ENCODE peak calls at places on chromosomes 5 and 9, in four cellular contexts. One of them, this sample, is unnamed.
A peak's percentile ranks its signal among the peaks of the same experiment; 100 is the strongest.

GRCh38 chr9:135770771-135771170 is 68.8 kb downstream of the KCNT1 start:
- DNase-seq in M059J: no peak
- DNase-seq in stimulated activated naive B cell treated with anti-CD40 and anti-IgM and Interleukin-4, amounts not matched to agents 10 μg/mL and 1 μg/mL and 100 μg/mL, for 72 hours: no peak
- DNase-seq in activated T-helper 1 cell treated with anti-CD3 and anti-CD28 coated beads, Interleukin-12 subunit alpha, Interleukin-12 subunit beta, Interleukin-2, Interleukin-4 antibody, amounts not matched to agents 30 ng/mL and 10 ng/mL and 1 ng/mL, durations not matched to agents 14 hours and 24 hours and 36 hours: no peak
- DNase-seq in this sample: no peak

GRCh38 chr9:75852746-75853145 is 37.7 kb upstream of the PCSK5 start:
- DNase-seq in M059J: no peak
- DNase-seq in stimulated activated naive B cell treated with anti-CD40 and anti-IgM and Interleukin-4, amounts not matched to agents 10 μg/mL and 1 μg/mL and 100 μg/mL, for 72 hours: no peak
- DNase-seq in activated T-helper 1 cell treated with anti-CD3 and anti-CD28 coated beads, Interleukin-12 subunit alpha, Interleukin-12 subunit beta, Interleukin-2, Interleukin-4 antibody, amounts not matched to agents 30 ng/mL and 10 ng/mL and 1 ng/mL, durations not matched to agents 14 hours and 24 hours and 36 hours: no peak
- DNase-seq in this sample: no peak

GRCh38 chr5:92518318-92518913 is 1062.6 kb downstream of the NR2F1-AS1 start:
- DNase-seq in M059J: peak; percentile 67
- DNase-seq in stimulated activated naive B cell treated with anti-CD40 and anti-IgM and Interleukin-4, amounts not matched to agents 10 μg/mL and 1 μg/mL and 100 μg/mL, for 72 hours: no peak
- DNase-seq in activated T-helper 1 cell treated with anti-CD3 and anti-CD28 coated beads, Interleukin-12 subunit alpha, Interleukin-12 subunit beta, Interleukin-2, Interleukin-4 antibody, amounts not matched to agents 30 ng/mL and 10 ng/mL and 1 ng/mL, durations not matched to agents 14 hours and 24 hours and 36 hours: no peak
- DNase-seq in this sample: no peak

GRCh38 chr5:134911285-134912215 is 6.6 kb downstream of the PCBD2 start:
- DNase-seq in M059J: peak; percentile 35
- DNase-seq in stimulated activated naive B cell treated with anti-CD40 and anti-IgM and Interleukin-4, amounts not matched to agents 10 μg/mL and 1 μg/mL and 100 μg/mL, for 72 hours: no peak
- DNase-seq in activated T-helper 1 cell treated with anti-CD3 and anti-CD28 coated beads, Interleukin-12 subunit alpha, Interleukin-12 subunit beta, Interleukin-2, Interleukin-4 antibody, amounts not matched to agents 30 ng/mL and 10 ng/mL and 1 ng/mL, durations not matched to agents 14 hours and 24 hours and 36 hours: no peak
- DNase-seq in this sample: no peak

GRCh38 chr9:555493-555892 is 286.0 kb upstream of the DMRT1 start:
- DNase-seq in M059J: no peak
- DNase-seq in stimulated activated naive B cell treated with anti-CD40 and anti-IgM and Interleukin-4, amounts not matched to agents 10 μg/mL and 1 μg/mL and 100 μg/mL, for 72 hours: no peak
- DNase-seq in activated T-helper 1 cell treated with anti-CD3 and anti-CD28 coated beads, Interleukin-12 subunit alpha, Interleukin-12 subunit beta, Interleukin-2, Interleukin-4 antibody, amounts not matched to agents 30 ng/mL and 10 ng/mL and 1 ng/mL, durations not matched to agents 14 hours and 24 hours and 36 hours: no peak
- DNase-seq in this sample: no peak

GRCh38 chr9:137720571-137721110 is 101.8 kb downstream of the EHMT1 start:
- DNase-seq in M059J: no peak
- DNase-seq in stimulated activated naive B cell treated with anti-CD40 and anti-IgM and Interleukin-4, amounts not matched to agents 10 μg/mL and 1 μg/mL and 100 μg/mL, for 72 hours: no peak
- DNase-seq in activated T-helper 1 cell treated with anti-CD3 and anti-CD28 coated beads, Interleukin-12 subunit alpha, Interleukin-12 subunit beta, Interleukin-2, Interleukin-4 antibody, amounts not matched to agents 30 ng/mL and 10 ng/mL and 1 ng/mL, durations not matched to agents 14 hours and 24 hours and 36 hours: no peak
- DNase-seq in this sample: no peak

GRCh38 chr5:160959804-160960203 is 107.8 kb upstream of the ATP10B start:
- DNase-seq in M059J: peak; percentile 51
- DNase-seq in stimulated activated naive B cell treated with anti-CD40 and anti-IgM and Interleukin-4, amounts not matched to agents 10 μg/mL and 1 μg/mL and 100 μg/mL, for 72 hours: no peak
- DNase-seq in activated T-helper 1 cell treated with anti-CD3 and anti-CD28 coated beads, Interleukin-12 subunit alpha, Interleukin-12 subunit beta, Interleukin-2, Interleukin-4 antibody, amounts not matched to agents 30 ng/mL and 10 ng/mL and 1 ng/mL, durations not matched to agents 14 hours and 24 hours and 36 hours: no peak
- DNase-seq in this sample: no peak

GRCh38 chr9:26802921-26803320 is 89.7 kb downstream of the CAAP1 start:
- DNase-seq in M059J: no peak
- DNase-seq in stimulated activated naive B cell treated with anti-CD40 and anti-IgM and Interleukin-4, amounts not matched to agents 10 μg/mL and 1 μg/mL and 100 μg/mL, for 72 hours: no peak
- DNase-seq in activated T-helper 1 cell treated with anti-CD3 and anti-CD28 coated beads, Interleukin-12 subunit alpha, Interleukin-12 subunit beta, Interleukin-2, Interleukin-4 antibody, amounts not matched to agents 30 ng/mL and 10 ng/mL and 1 ng/mL, durations not matched to agents 14 hours and 24 hours and 36 hours: no peak
- DNase-seq in this sample: no peak

GRCh38 chr5:16695779-16696178 is 79.0 kb upstream of the RETREG1 start:
- DNase-seq in M059J: no peak
- DNase-seq in stimulated activated naive B cell treated with anti-CD40 and anti-IgM and Interleukin-4, amounts not matched to agents 10 μg/mL and 1 μg/mL and 100 μg/mL, for 72 hours: no peak
- DNase-seq in activated T-helper 1 cell treated with anti-CD3 and anti-CD28 coated beads, Interleukin-12 subunit alpha, Interleukin-12 subunit beta, Interleukin-2, Interleukin-4 antibody, amounts not matched to agents 30 ng/mL and 10 ng/mL and 1 ng/mL, durations not matched to agents 14 hours and 24 hours and 36 hours: no peak
- DNase-seq in this sample: no peak

GRCh38 chr9:3435732-3436131 is 90.1 kb downstream of the RFX3 start:
- DNase-seq in M059J: peak; percentile 22
- DNase-seq in stimulated activated naive B cell treated with anti-CD40 and anti-IgM and Interleukin-4, amounts not matched to agents 10 μg/mL and 1 μg/mL and 100 μg/mL, for 72 hours: no peak
- DNase-seq in activated T-helper 1 cell treated with anti-CD3 and anti-CD28 coated beads, Interleukin-12 subunit alpha, Interleukin-12 subunit beta, Interleukin-2, Interleukin-4 antibody, amounts not matched to agents 30 ng/mL and 10 ng/mL and 1 ng/mL, durations not matched to agents 14 hours and 24 hours and 36 hours: no peak
- DNase-seq in this sample: no peak

GRCh38 chr5:68196876-68197275 is 18.7 kb upstream of the PIK3R1 start:
- DNase-seq in M059J: no peak
- DNase-seq in stimulated activated naive B cell treated with anti-CD40 and anti-IgM and Interleukin-4, amounts not matched to agents 10 μg/mL and 1 μg/mL and 100 μg/mL, for 72 hours: peak; percentile 58
- DNase-seq in activated T-helper 1 cell treated with anti-CD3 and anti-CD28 coated beads, Interleukin-12 subunit alpha, Interleukin-12 subunit beta, Interleukin-2, Interleukin-4 antibody, amounts not matched to agents 30 ng/mL and 10 ng/mL and 1 ng/mL, durations not matched to agents 14 hours and 24 hours and 36 hours: no peak
- DNase-seq in this sample: no peak

GRCh38 chr5:132417010-132417439 is 47.5 kb downstream of the SLC22A5 start:
- DNase-seq in M059J: no peak
- DNase-seq in stimulated activated naive B cell treated with anti-CD40 and anti-IgM and Interleukin-4, amounts not matched to agents 10 μg/mL and 1 μg/mL and 100 μg/mL, for 72 hours: no peak
- DNase-seq in activated T-helper 1 cell treated with anti-CD3 and anti-CD28 coated beads, Interleukin-12 subunit alpha, Interleukin-12 subunit beta, Interleukin-2, Interleukin-4 antibody, amounts not matched to agents 30 ng/mL and 10 ng/mL and 1 ng/mL, durations not matched to agents 14 hours and 24 hours and 36 hours: no peak
- DNase-seq in this sample: no peak

GRCh38 chr5:169788168-169788567 is 151.1 kb downstream of the DOCK2 start:
- DNase-seq in M059J: peak; percentile 95
- DNase-seq in stimulated activated naive B cell treated with anti-CD40 and anti-IgM and Interleukin-4, amounts not matched to agents 10 μg/mL and 1 μg/mL and 100 μg/mL, for 72 hours: no peak
- DNase-seq in activated T-helper 1 cell treated with anti-CD3 and anti-CD28 coated beads, Interleukin-12 subunit alpha, Interleukin-12 subunit beta, Interleukin-2, Interleukin-4 antibody, amounts not matched to agents 30 ng/mL and 10 ng/mL and 1 ng/mL, durations not matched to agents 14 hours and 24 hours and 36 hours: no peak
- DNase-seq in this sample: no peak

GRCh38 chr5:137621861-137622823 is 113.7 kb downstream of the KLHL3 start:
- DNase-seq in M059J: peak; percentile 92
- DNase-seq in stimulated activated naive B cell treated with anti-CD40 and anti-IgM and Interleukin-4, amounts not matched to agents 10 μg/mL and 1 μg/mL and 100 μg/mL, for 72 hours: no peak
- DNase-seq in activated T-helper 1 cell treated with anti-CD3 and anti-CD28 coated beads, Interleukin-12 subunit alpha, Interleukin-12 subunit beta, Interleukin-2, Interleukin-4 antibody, amounts not matched to agents 30 ng/mL and 10 ng/mL and 1 ng/mL, durations not matched to agents 14 hours and 24 hours and 36 hours: no peak
- DNase-seq in this sample: no peak

GRCh38 chr9:130172858-130173461 is 756 bp downstream of the NCS1 start:
- DNase-seq in M059J: peak; percentile 35
- DNase-seq in stimulated activated naive B cell treated with anti-CD40 and anti-IgM and Interleukin-4, amounts not matched to agents 10 μg/mL and 1 μg/mL and 100 μg/mL, for 72 hours: no peak
- DNase-seq in activated T-helper 1 cell treated with anti-CD3 and anti-CD28 coated beads, Interleukin-12 subunit alpha, Interleukin-12 subunit beta, Interleukin-2, Interleukin-4 antibody, amounts not matched to agents 30 ng/mL and 10 ng/mL and 1 ng/mL, durations not matched to agents 14 hours and 24 hours and 36 hours: no peak
- DNase-seq in this sample: peak; percentile 23

GRCh38 chr9:99762470-99762869 is 59.2 kb upstream of the NR4A3 start:
- DNase-seq in M059J: peak; percentile 19
- DNase-seq in stimulated activated naive B cell treated with anti-CD40 and anti-IgM and Interleukin-4, amounts not matched to agents 10 μg/mL and 1 μg/mL and 100 μg/mL, for 72 hours: peak; percentile 15
- DNase-seq in activated T-helper 1 cell treated with anti-CD3 and anti-CD28 coated beads, Interleukin-12 subunit alpha, Interleukin-12 subunit beta, Interleukin-2, Interleukin-4 antibody, amounts not matched to agents 30 ng/mL and 10 ng/mL and 1 ng/mL, durations not matched to agents 14 hours and 24 hours and 36 hours: no peak
- DNase-seq in this sample: no peak

GRCh38 chr9:73050887-73051550 is 98.2 kb upstream of the ALDH1A1 start:
- DNase-seq in M059J: peak; percentile 24
- DNase-seq in stimulated activated naive B cell treated with anti-CD40 and anti-IgM and Interleukin-4, amounts not matched to agents 10 μg/mL and 1 μg/mL and 100 μg/mL, for 72 hours: no peak
- DNase-seq in activated T-helper 1 cell treated with anti-CD3 and anti-CD28 coated beads, Interleukin-12 subunit alpha, Interleukin-12 subunit beta, Interleukin-2, Interleukin-4 antibody, amounts not matched to agents 30 ng/mL and 10 ng/mL and 1 ng/mL, durations not matched to agents 14 hours and 24 hours and 36 hours: no peak
- DNase-seq in this sample: no peak

GRCh38 chr5:65927497-65928340 is 1.3 kb downstream of the ERBIN start:
- DNase-seq in M059J: peak; percentile 76
- DNase-seq in stimulated activated naive B cell treated with anti-CD40 and anti-IgM and Interleukin-4, amounts not matched to agents 10 μg/mL and 1 μg/mL and 100 μg/mL, for 72 hours: peak; percentile 9
- DNase-seq in activated T-helper 1 cell treated with anti-CD3 and anti-CD28 coated beads, Interleukin-12 subunit alpha, Interleukin-12 subunit beta, Interleukin-2, Interleukin-4 antibody, amounts not matched to agents 30 ng/mL and 10 ng/mL and 1 ng/mL, durations not matched to agents 14 hours and 24 hours and 36 hours: peak; percentile 9
- DNase-seq in this sample: peak; percentile 17

GRCh38 chr9:121599872-121600585 is 51.4 kb upstream of the DAB2IP start:
- DNase-seq in M059J: no peak
- DNase-seq in stimulated activated naive B cell treated with anti-CD40 and anti-IgM and Interleukin-4, amounts not matched to agents 10 μg/mL and 1 μg/mL and 100 μg/mL, for 72 hours: no peak
- DNase-seq in activated T-helper 1 cell treated with anti-CD3 and anti-CD28 coated beads, Interleukin-12 subunit alpha, Interleukin-12 subunit beta, Interleukin-2, Interleukin-4 antibody, amounts not matched to agents 30 ng/mL and 10 ng/mL and 1 ng/mL, durations not matched to agents 14 hours and 24 hours and 36 hours: no peak
- DNase-seq in this sample: no peak

GRCh38 chr9:37028425-37029031 is 5.5 kb downstream of the PAX5 start:
- DNase-seq in M059J: no peak
- DNase-seq in stimulated activated naive B cell treated with anti-CD40 and anti-IgM and Interleukin-4, amounts not matched to agents 10 μg/mL and 1 μg/mL and 100 μg/mL, for 72 hours: no peak
- DNase-seq in activated T-helper 1 cell treated with anti-CD3 and anti-CD28 coated beads, Interleukin-12 subunit alpha, Interleukin-12 subunit beta, Interleukin-2, Interleukin-4 antibody, amounts not matched to agents 30 ng/mL and 10 ng/mL and 1 ng/mL, durations not matched to agents 14 hours and 24 hours and 36 hours: no peak
- DNase-seq in this sample: no peak

GRCh38 chr5:143635146-143635752 is 176.7 kb upstream of the HMHB1 start:
- DNase-seq in M059J: peak; percentile 63
- DNase-seq in stimulated activated naive B cell treated with anti-CD40 and anti-IgM and Interleukin-4, amounts not matched to agents 10 μg/mL and 1 μg/mL and 100 μg/mL, for 72 hours: no peak
- DNase-seq in activated T-helper 1 cell treated with anti-CD3 and anti-CD28 coated beads, Interleukin-12 subunit alpha, Interleukin-12 subunit beta, Interleukin-2, Interleukin-4 antibody, amounts not matched to agents 30 ng/mL and 10 ng/mL and 1 ng/mL, durations not matched to agents 14 hours and 24 hours and 36 hours: no peak
- DNase-seq in this sample: no peak

GRCh38 chr9:98491231-98491651 is 217.5 kb downstream of the GABBR2 start:
- DNase-seq in M059J: no peak
- DNase-seq in stimulated activated naive B cell treated with anti-CD40 and anti-IgM and Interleukin-4, amounts not matched to agents 10 μg/mL and 1 μg/mL and 100 μg/mL, for 72 hours: no peak
- DNase-seq in activated T-helper 1 cell treated with anti-CD3 and anti-CD28 coated beads, Interleukin-12 subunit alpha, Interleukin-12 subunit beta, Interleukin-2, Interleukin-4 antibody, amounts not matched to agents 30 ng/mL and 10 ng/mL and 1 ng/mL, durations not matched to agents 14 hours and 24 hours and 36 hours: no peak
- DNase-seq in this sample: no peak

This sample was measured in T-helper 2 cell treated with Interferon-gamma antibody and Interleukin-4, amounts not matched to agents 5 μg/mL and 100 μg/mL, for 36 hours.